ENCODE peak calls at places on chromosome 7, in five cellular contexts. E is heart right ventricle, M is cardiac muscle cell, V is OCI-LY7, O is colonic mucosa. D is an unnamed sample.

GRCh38 chr7:38367301-38367700 is 93.9 kb upstream of the TARP start:
- DNase-seq in O (no peak), V (peak), M (no peak), E (no peak), D (no peak)

GRCh38 chr7:149126662-149127321 is 668 bp upstream of the ZNF425 start:
- DNase-seq in M (peak), V (peak), E (peak), O (peak), D (no peak)

GRCh38 chr7:87474533-87475358 is 734 bp downstream of the ABCB4 start:
- DNase-seq in O (peak), V (peak), M (no peak), E (no peak), D (no peak)

GRCh38 chr7:158683541-158683940 is 21.1 kb downstream of the NCAPG2 start:
- DNase-seq in V (no peak), E (no peak), O (no peak), M (no peak), D (no peak)

GRCh38 chr7:131026297-131027003 is 292.4 kb upstream of the KLF14 start:
- DNase-seq in V (no peak), O (no peak), E (no peak), M (no peak), D (no peak)

GRCh38 chr7:132030161-132030568 is 473.7 kb upstream of the PODXL start:
- DNase-seq in E (peak), V (no peak), O (peak), M (peak), D (no peak)

GRCh38 chr7:9148687-9149086 is 715.3 kb downstream of the NXPH1 start:
- DNase-seq in O (no peak), M (no peak), E (no peak), V (no peak), D (no peak)

GRCh38 chr7:136386876-136387275 is 409.7 kb upstream of the MTPN start:
- DNase-seq in E (no peak), V (no peak), M (no peak), O (no peak), D (no peak)

GRCh38 chr7:42843209-42843800 is 68.6 kb downstream of the C7orf25 start:
- DNase-seq in V (peak), O (peak), E (peak), M (peak), D (no peak)

GRCh38 chr7:146956323-146956722 is 839.7 kb downstream of the CNTNAP2 start:
- DNase-seq in E (no peak), O (no peak), M (no peak), V (no peak), D (no peak)

GRCh38 chr7:94064541-94065191 is 60.5 kb upstream of the BET1 start:
- DNase-seq in V (no peak), E (no peak), O (no peak), M (no peak), D (no peak)

GRCh38 chr7:1674161-1675035 is 4.3 kb downstream of the ELFN1 start:
- DNase-seq in E (no peak), V (no peak), O (no peak), M (no peak), D (no peak)

GRCh38 chr7:66047426-66047825 is 28.2 kb upstream of the ASL start:
- DNase-seq in M (no peak), E (no peak), O (no peak), V (no peak), D (no peak)

GRCh38 chr7:131600578-131600977 is 44.1 kb upstream of the PODXL start:
- DNase-seq in O (no peak), M (no peak), E (no peak), V (no peak), D (no peak)

GRCh38 chr7:158583143-158583542 is 4.5 kb downstream of the PTPRN2 start:
- DNase-seq in O (no peak), E (no peak), M (no peak), V (no peak), D (no peak)

GRCh38 chr7:33845991-33846509 is 59.3 kb upstream of the BMPER start:
- DNase-seq in O (no peak), E (peak), V (no peak), M (no peak), D (no peak)

GRCh38 chr7:47587389-47587788 is 5.5 kb upstream of the TNS3 start:
- DNase-seq in O (no peak), V (no peak), M (no peak), E (no peak), D (no peak)

GRCh38 chr7:51013861-51014511 is 231.3 kb upstream of the GRB10 start:
- DNase-seq in M (no peak), E (no peak), V (no peak), O (no peak), D (no peak)

GRCh38 chr7:92848854-92849745 is 12.7 kb upstream of the CDK6 start:
- DNase-seq in V (no peak), M (no peak), O (peak), E (no peak), D (no peak)

GRCh38 chr7:95996886-95997285 is 224.5 kb downstream of the DYNC1I1 start:
- DNase-seq in V (no peak), E (no peak), M (no peak), O (no peak), D (no peak)

GRCh38 chr7:121138262-121138933 is 149.9 kb downstream of the CPED1 start:
- DNase-seq in E (no peak), O (no peak), V (peak), M (no peak), D (peak)

GRCh38 chr7:2509298-2509906 is 10.2 kb upstream of the LFNG start:
- DNase-seq in M (no peak), E (no peak), V (no peak), O (no peak), D (no peak)

GRCh38 chr7:55108401-55108800 is 89.6 kb downstream of the EGFR start:
- DNase-seq in V (no peak), O (no peak), E (no peak), M (no peak), D (no peak)

GRCh38 chr7:35630573-35630972 is 64.4 kb downstream of the HERPUD2 start:
- DNase-seq in M (no peak), V (no peak), E (no peak), O (no peak), D (no peak)

GRCh38 chr7:106548491-106548890 is 112.5 kb downstream of the CCDC71L start:
- DNase-seq in M (no peak), O (no peak), V (no peak), E (no peak), D (no peak)

GRCh38 chr7:141158562-141158961 is 84.7 kb downstream of the TMEM178B start:
- DNase-seq in E (no peak), M (no peak), O (no peak), V (no peak), D (peak)

GRCh38 chr7:128279124-128279713 is 38.1 kb downstream of the LEP start:
- DNase-seq in E (no peak), V (no peak), M (no peak), O (no peak), D (no peak)

GRCh38 chr7:3722396-3722846 is 421.4 kb downstream of the SDK1 start:
- DNase-seq in E (no peak), M (peak), V (peak), O (no peak), D (no peak)

GRCh38 chr7:142760071-142760642 is 10.6 kb upstream of the PRSS2 start:
- DNase-seq in O (no peak), E (no peak), V (no peak), M (no peak), D (no peak)

GRCh38 chr7:123666492-123666891 is 10.8 kb downstream of the LMOD2 start:
- DNase-seq in O (no peak), V (no peak), M (no peak), E (no peak), D (no peak)

GRCh38 chr7:23285657-23286646 is 13.2 kb upstream of the MALSU1 start:
- DNase-seq in E (no peak), M (no peak), V (no peak), O (no peak), D (no peak)

GRCh38 chr7:68547181-68547580 is 1051.1 kb upstream of the AUTS2 start:
- DNase-seq in V (no peak), E (no peak), M (no peak), O (no peak), D (no peak)

GRCh38 chr7:129144834-129145668 is 544 bp downstream of the TSPAN33 start:
- DNase-seq in M (no peak), E (no peak), V (no peak), O (no peak), D (no peak)

GRCh38 chr7:122350701-122351100 is 46.2 kb upstream of the FEZF1 start:
- DNase-seq in O (no peak), E (no peak), M (no peak), V (no peak), D (no peak)

GRCh38 chr7:131538791-131539179 is 17.6 kb downstream of the PODXL start:
- DNase-seq in E (peak), V (no peak), O (no peak), M (no peak), D (peak)

GRCh38 chr7:80630611-80631010 is 7.8 kb upstream of the CD36 start:
- DNase-seq in E (no peak), V (no peak), M (no peak), O (no peak), D (no peak)
- H3K4me3 ChIP-seq in E (peak), V (no peak), M (no peak), O (no peak), D (no peak)

GRCh38 chr7:108452707-108453106 is 3.5 kb downstream of the NRCAM start:
- DNase-seq in O (no peak), V (peak), M (peak), E (no peak), D (no peak)
- TF ChIP-seq CTCF in O (no peak), V (peak), M (peak), E (no peak), D (peak)

DNA sequence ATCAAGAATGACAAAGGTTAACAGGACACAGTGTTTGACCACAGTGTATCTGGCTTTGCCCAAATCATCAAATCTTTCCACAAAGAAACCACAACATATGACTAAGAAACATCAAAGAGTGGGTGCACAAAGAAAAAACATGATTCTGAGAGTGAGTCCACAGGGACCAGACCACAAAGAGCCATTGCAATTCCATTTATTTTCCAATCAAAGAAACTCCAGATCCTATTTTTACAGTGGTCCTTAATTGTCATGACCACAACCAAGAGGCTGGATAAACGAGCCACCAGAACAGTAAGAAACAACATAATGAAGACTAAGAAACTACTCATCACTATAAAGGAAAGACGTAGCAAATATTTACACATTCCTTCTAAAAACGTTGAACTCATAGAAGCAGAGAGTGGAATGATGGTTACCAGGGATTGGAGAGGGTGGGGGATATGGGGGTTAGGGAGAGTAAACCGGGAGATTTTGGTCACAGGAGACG is 286.5 kb downstream of the DOCK4 start:
- DNase-seq in M (no peak), O (no peak), V (no peak), E (no peak), D (no peak)
- H3K4me3 ChIP-seq in M (no peak), O (no peak), V (no peak), E (no peak), D (no peak)

GRCh38 chr7:46243406-46243805 is 322.3 kb upstream of the IGFBP3 start:
- DNase-seq in V (no peak), E (no peak), M (no peak), O (no peak), D (no peak)
- TF ChIP-seq CTCF in V (no peak), E (no peak), M (no peak), O (no peak), D (no peak)

DNA sequence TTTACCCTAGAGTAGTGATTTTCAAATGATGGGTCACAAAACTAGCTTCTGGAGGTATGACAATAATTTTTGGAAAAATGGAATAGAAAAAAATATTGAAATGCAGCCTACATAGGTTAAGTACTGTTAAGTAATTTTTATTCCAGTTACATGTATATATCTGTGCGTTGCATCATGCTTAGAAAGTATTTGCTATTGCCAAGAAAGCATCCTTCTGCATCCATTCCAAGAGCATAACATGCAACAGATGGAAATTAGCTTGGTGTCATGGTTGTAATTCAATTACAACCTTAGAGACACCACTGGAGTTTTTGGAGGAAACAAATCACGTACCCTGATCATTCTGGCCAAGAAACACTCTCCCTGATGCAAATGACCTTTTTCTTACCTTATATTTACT is 1.7 kb downstream of the AKR1B1 start:
- DNase-seq in O (no peak), M (no peak), V (no peak), E (no peak), D (no peak)
- H3K4me3 ChIP-seq in O (no peak), M (no peak), V (no peak), E (no peak), D (no peak)

GRCh38 chr7:17651926-17652385 is 288.3 kb downstream of the SNX13 start:
- DNase-seq in E (no peak), V (no peak), O (no peak), M (no peak), D (no peak)

GRCh38 chr7:17640730-17641377 is 299.4 kb downstream of the SNX13 start:
- DNase-seq in O (peak), V (peak), E (no peak), M (peak), D (peak)

GRCh38 chr7:17645500-17645899 is 294.8 kb downstream of the SNX13 start:
- DNase-seq in E (no peak), O (no peak), V (no peak), M (no peak), D (no peak)

GRCh38 chr7:17651296-17651695 is 289.0 kb downstream of the SNX13 start:
- DNase-seq in E (no peak), O (no peak), M (no peak), V (no peak), D (no peak)

GRCh38 chr7:17646181-17646956 is 293.9 kb downstream of the SNX13 start:
- DNase-seq in V (no peak), M (no peak), O (no peak), E (no peak), D (peak)
- TF ChIP-seq CTCF in V (no peak), M (peak), O (no peak), E (no peak), D (peak)

GRCh38 chr7:157502701-157503111 is 165.9 kb downstream of the DNAJB6 start:
- DNase-seq in E (no peak), O (no peak), M (no peak), V (no peak), D (no peak)
- H3K4me3 ChIP-seq in E (peak), O (no peak), M (no peak), V (no peak), D (no peak)

D was measured in LNCaP clone FGC.